ENCODE peak calls at places on chromosome 18, in five cellular contexts. Q is T-helper 2 cell, F is cardiac muscle cell, V is dermis microvascular lymphatic vessel endothelial cell, W is HT1080. M is an unnamed sample.

GRCh38 chr18:8751692-8752091 is 46.3 kb downstream of the MTCL1 start:
- DNase-seq in F (no peak), V (no peak), Q (no peak), W (no peak), M (no peak)

GRCh38 chr18:1392046-1392445 is 487.4 kb downstream of the ADCYAP1 start:
- DNase-seq in V (no peak), W (no peak), F (peak), Q (no peak), M (no peak)

GRCh38 chr18:66582151-66582550 is 21.7 kb downstream of the CDH19 start:
- DNase-seq in Q (no peak), W (no peak), F (no peak), V (no peak), M (no peak)

GRCh38 chr18:57220485-57220884 is 73.6 kb downstream of the BOD1L2 start:
- DNase-seq in V (no peak), F (no peak), Q (no peak), W (no peak), M (no peak)

GRCh38 chr18:45386256-45386655 is 229.0 kb upstream of the SLC14A2 start:
- DNase-seq in Q (no peak), V (no peak), W (peak), F (peak), M (no peak)

GRCh38 chr18:63157293-63158011 is 162.1 kb downstream of the BCL2 start:
- DNase-seq in V (no peak), Q (no peak), F (no peak), W (no peak), M (no peak)

GRCh38 chr18:47110875-47111274 is 39.4 kb downstream of the HDHD2 start:
- DNase-seq in Q (no peak), V (no peak), W (no peak), F (no peak), M (no peak)

GRCh38 chr18:58345064-58345463 is 283.8 kb downstream of the ALPK2 start:
- DNase-seq in F (no peak), V (no peak), Q (no peak), W (no peak), M (no peak)

GRCh38 chr18:76126327-76126726 is 368.7 kb downstream of the ZNF516 start:
- DNase-seq in F (peak), Q (no peak), W (peak), V (no peak), M (no peak)

GRCh38 chr18:30248061-30248460 is 794.5 kb downstream of the DSC3 start:
- DNase-seq in Q (no peak), V (no peak), W (no peak), F (no peak), M (no peak)

GRCh38 chr18:45619062-45619825 is 4.0 kb downstream of the SLC14A2 start:
- DNase-seq in W (no peak), V (no peak), F (no peak), Q (no peak), M (no peak)

GRCh38 chr18:11514267-11514666 is 95.1 kb upstream of the SLC35G4 start:
- DNase-seq in V (no peak), Q (no peak), W (no peak), F (no peak), M (no peak)

GRCh38 chr18:50870138-50870845 is 8.6 kb upstream of the ME2 start:
- DNase-seq in Q (no peak), V (no peak), W (peak), F (no peak), M (peak)

GRCh38 chr18:70127307-70127828 is 78.1 kb downstream of the RTTN start:
- DNase-seq in Q (no peak), W (no peak), V (no peak), F (no peak), M (no peak)

GRCh38 chr18:49858309-49859005 is 45.1 kb upstream of the ACAA2 start:
- DNase-seq in F (peak), V (peak), W (peak), Q (peak), M (no peak)

GRCh38 chr18:75208055-75208835 is 694 bp downstream of the PTGR3 start:
- DNase-seq in Q (peak), V (no peak), W (peak), F (peak), M (peak)

GRCh38 chr18:72427721-72428120 is 116.4 kb downstream of the CBLN2 start:
- DNase-seq in W (peak), F (no peak), Q (no peak), V (no peak), M (no peak)

GRCh38 chr18:48607049-48607984 is 68.5 kb downstream of the CTIF start:
- DNase-seq in F (peak), Q (no peak), W (peak), V (no peak), M (no peak)

GRCh38 chr18:32042337-32042736 is 23.7 kb downstream of the RNF125 start:
- DNase-seq in V (no peak), F (no peak), Q (no peak), W (no peak), M (no peak)

GRCh38 chr18:63318882-63319382 is 637 bp downstream of the BCL2 start:
- DNase-seq in V (no peak), W (peak), Q (no peak), F (no peak), M (no peak)

GRCh38 chr18:50973367-50974126 is 5.7 kb downstream of the ELAC1 start:
- DNase-seq in F (no peak), Q (no peak), V (no peak), W (peak), M (no peak)

GRCh38 chr18:36518839-36519238 is 221.3 kb downstream of the FHOD3 start:
- DNase-seq in V (no peak), Q (no peak), F (peak), W (peak), M (no peak)

GRCh38 chr18:8744656-8745055 is 39.3 kb downstream of the MTCL1 start:
- DNase-seq in V (no peak), F (no peak), Q (peak), W (no peak), M (no peak)

GRCh38 chr18:57446322-57446721 is 11.1 kb downstream of the ONECUT2 start:
- DNase-seq in W (peak), Q (no peak), V (no peak), F (peak), M (no peak)

GRCh38 chr18:44852818-44853217 is 172.1 kb downstream of the SETBP1 start:
- DNase-seq in V (no peak), F (peak), Q (no peak), W (no peak), M (no peak)

GRCh38 chr18:2921778-2922177 is 75.0 kb downstream of the EMILIN2 start:
- DNase-seq in F (no peak), V (no peak), W (no peak), Q (no peak), M (no peak)

GRCh38 chr18:11658989-11659388 is 30.1 kb upstream of the GNAL start:
- DNase-seq in V (no peak), F (no peak), W (no peak), Q (no peak), M (no peak)

GRCh38 chr18:56286775-56287174 is 351.6 kb downstream of the TXNL1 start:
- DNase-seq in Q (no peak), F (no peak), W (peak), V (no peak), M (no peak)

GRCh38 chr18:79682896-79683625 is 3.5 kb downstream of the CTDP1 start:
- DNase-seq in Q (no peak), F (no peak), V (no peak), W (no peak), M (no peak)

GRCh38 chr18:61998957-61999356 is 106.2 kb upstream of the RNF152 start:
- DNase-seq in V (peak), W (peak), F (no peak), Q (no peak), M (no peak)

GRCh38 chr18:29549759-29550158 is 1372.8 kb upstream of the CDH2 start:
- DNase-seq in Q (no peak), W (no peak), F (no peak), V (no peak), M (no peak)

GRCh38 chr18:79848579-79849327 is 51.0 kb downstream of the KCNG2 start:
- DNase-seq in Q (no peak), V (no peak), W (no peak), F (no peak), M (peak)

M was measured in left lung.